ENCODE peak calls at places on chromosomes 11 and 22, in six cellular contexts. U is coronary artery; P is right cardiac atrium; Q is uterus; Y is CD4-positive, CD25-positive, alpha-beta regulatory T cell; E is GM06990. A is an unnamed sample.

GRCh38 chr22:49926916-49927315 is 8.5 kb downstream of the CRELD2 start:
- DNase-seq in U (no peak), P (no peak), Q (no peak), Y (no peak), E (no peak), A (no peak)

GRCh38 chr22:36904260-36904659 is 9.2 kb upstream of the CSF2RB start:
- DNase-seq in U (no peak), P (no peak), Q (no peak), Y (no peak), E (no peak), A (no peak)

GRCh38 chr11:95152878-95153856 is 63.5 kb downstream of the ENDOD1 start:
- DNase-seq in U (no peak), P (no peak), Q (no peak), Y (no peak), E (peak; percentile 13), A (no peak)

GRCh38 chr11:35083181-35084061 is 55.5 kb upstream of the CD44 start:
- DNase-seq in U (peak; percentile 88), P (peak; percentile 50), Q (peak; percentile 74), Y (peak; percentile 61), E (peak; percentile 66), A (peak; percentile 81)

GRCh38 chr22:46891382-46891951 is 129.0 kb downstream of the TBC1D22A start:
- DNase-seq in U (no peak), P (no peak), Q (no peak), Y (no peak), E (no peak), A (no peak)

GRCh38 chr22:45422237-45422983 is 8.9 kb downstream of the RIBC2 start:
- DNase-seq in U (peak; percentile 29), P (no peak), Q (no peak), Y (no peak), E (no peak), A (no peak)

GRCh38 chr11:11587122-11587521 is 34.7 kb downstream of the GALNT18 start:
- DNase-seq in U (peak; percentile 71), P (no peak), Q (no peak), Y (no peak), E (no peak), A (no peak)

GRCh38 chr11:72102631-72102945 is 509 bp downstream of the LAMTOR1 start:
- DNase-seq in U (no peak), P (no peak), Q (no peak), Y (no peak), E (no peak), A (no peak)

GRCh38 chr11:57474017-57474750 is 13.9 kb downstream of the RTN4RL2 start:
- DNase-seq in U (no peak), P (no peak), Q (no peak), Y (no peak), E (peak; percentile 44), A (peak; percentile 15)

GRCh38 chr11:73795925-73796632 is 8.4 kb downstream of the MRPL48 start:
- DNase-seq in U (no peak), P (peak; percentile 35), Q (no peak), Y (no peak), E (no peak), A (peak; percentile 61)

GRCh38 chr11:17684550-17684949 is 34.8 kb upstream of the MYOD1 start:
- DNase-seq in U (no peak), P (no peak), Q (no peak), Y (no peak), E (no peak), A (no peak)

GRCh38 chr22:35578836-35579575 is 38.1 kb downstream of the MB start:
- DNase-seq in U (no peak), P (no peak), Q (no peak), Y (no peak), E (no peak), A (no peak)

GRCh38 chr11:69242583-69242940 is 51.4 kb upstream of the MYEOV start:
- DNase-seq in U (peak; percentile 50), P (no peak), Q (no peak), Y (no peak), E (no peak), A (no peak)

GRCh38 chr22:36197601-36198146 is 3.9 kb downstream of the APOL4 start:
- DNase-seq in U (peak; percentile 73), P (no peak), Q (peak; percentile 39), Y (no peak), E (no peak), A (no peak)

GRCh38 chr11:48020092-48020755 is 39.9 kb downstream of the PTPRJ start:
- DNase-seq in U (no peak), P (no peak), Q (no peak), Y (peak; percentile 46), E (peak; percentile 48), A (peak; percentile 48)

GRCh38 chr11:12829131-12829530 is 154.9 kb downstream of the TEAD1 start:
- DNase-seq in U (no peak), P (no peak), Q (no peak), Y (no peak), E (no peak), A (no peak)

GRCh38 chr11:87366766-87367405 is 329.2 kb downstream of the TMEM135 start:
- DNase-seq in U (no peak), P (no peak), Q (no peak), Y (no peak), E (no peak), A (no peak)

GRCh38 chr11:77672276-77672675 is 34.7 kb upstream of the CLNS1A start:
- DNase-seq in U (no peak), P (no peak), Q (peak; percentile 36), Y (no peak), E (no peak), A (peak; percentile 3)

GRCh38 chr22:38572065-38572464 is 2.1 kb upstream of the DMC1 start:
- DNase-seq in U (no peak), P (no peak), Q (peak; percentile 22), Y (peak; percentile 6), E (peak; percentile 11), A (peak; percentile 43)

GRCh38 chr22:47534150-47535133 is 772.0 kb downstream of the TBC1D22A start:
- DNase-seq in U (no peak), P (no peak), Q (no peak), Y (no peak), E (no peak), A (peak; percentile 10)

GRCh38 chr11:7890417-7891179 is 40.5 kb downstream of the OR10A6 start:
- DNase-seq in U (no peak), P (no peak), Q (no peak), Y (no peak), E (peak; percentile 13), A (no peak)

GRCh38 chr11:56910046-56910753 is 78.5 kb upstream of the OR5AK2 start:
- DNase-seq in U (no peak), P (no peak), Q (no peak), Y (no peak), E (no peak), A (no peak)

GRCh38 chr11:1458340-1459218 is 28.0 kb downstream of the MOB2 start:
- DNase-seq in U (peak; percentile 95), P (peak; percentile 62), Q (peak; percentile 84), Y (no peak), E (no peak), A (peak; percentile 51)

GRCh38 chr11:106286881-106287504 is 209.5 kb downstream of the AASDHPPT start:
- DNase-seq in U (no peak), P (no peak), Q (no peak), Y (no peak), E (no peak), A (no peak)

GRCh38 chr11:76935030-76935429 is 74.3 kb downstream of the ACER3 start:
- DNase-seq in U (no peak), P (no peak), Q (no peak), Y (no peak), E (no peak), A (no peak)

GRCh38 chr22:46652081-46652929 is 32.1 kb downstream of the GRAMD4 start:
- DNase-seq in U (no peak), P (peak; percentile 77), Q (no peak), Y (no peak), E (no peak), A (no peak)

GRCh38 chr11:65423516-65424199 is 1.1 kb downstream of the NEAT1 start:
- DNase-seq in U (peak; percentile 79), P (peak; percentile 37), Q (no peak), Y (no peak), E (peak; percentile 41), A (peak; percentile 54)

GRCh38 chr11:6755303-6755952 is 16.3 kb downstream of the OR2AG2 start:
- DNase-seq in U (no peak), P (no peak), Q (no peak), Y (peak; percentile 22), E (no peak), A (peak; percentile 18)

GRCh38 chr11:87301785-87302540 is 264.2 kb downstream of the TMEM135 start:
- DNase-seq in U (no peak), P (no peak), Q (no peak), Y (no peak), E (no peak), A (no peak)

GRCh38 chr22:37476389-37477329 is 9.5 kb downstream of the MFNG start:
- DNase-seq in U (no peak), P (no peak), Q (no peak), Y (no peak), E (no peak), A (no peak)

GRCh38 chr11:68118753-68119448 is 2.3 kb downstream of the CHKA start:
- DNase-seq in U (no peak), P (no peak), Q (no peak), Y (no peak), E (peak; percentile 76), A (peak; percentile 63)

GRCh38 chr11:7955191-7955590 is 10.1 kb downstream of the NLRP10 start:
- DNase-seq in U (no peak), P (no peak), Q (no peak), Y (no peak), E (no peak), A (no peak)

DNA sequence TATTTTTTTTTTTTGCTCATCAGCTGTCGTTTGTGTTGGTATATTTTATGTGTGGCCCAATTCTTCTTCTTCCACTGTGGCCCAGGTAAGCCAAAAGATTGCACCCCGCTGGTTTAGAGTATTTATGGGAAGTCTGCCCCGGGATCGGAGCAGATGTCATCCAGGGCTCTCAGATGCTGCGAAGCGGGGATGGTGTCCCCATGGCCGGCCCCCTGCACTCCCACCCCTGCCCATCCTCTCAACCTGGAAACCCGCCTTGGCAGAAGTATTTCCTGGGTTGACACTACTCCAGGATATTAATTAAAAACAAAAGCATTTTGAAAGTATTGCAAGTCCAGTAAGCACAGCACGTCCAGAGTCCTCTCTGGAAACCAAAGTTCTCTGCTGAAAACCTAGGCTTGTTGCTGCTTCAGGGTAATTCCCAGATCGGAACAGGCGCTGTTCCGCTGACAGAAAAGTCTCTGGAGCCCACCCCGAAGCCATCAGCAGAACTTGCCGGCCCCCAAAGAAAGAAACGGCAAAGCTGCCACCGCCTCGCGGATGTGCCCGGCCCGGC is 833 bp downstream of the SCUBE2 start:
- DNase-seq in U (no peak), P (no peak), Q (no peak), Y (no peak), E (no peak), A (no peak)
- H3K4me3 ChIP-seq in U (peak overlapping the region; percentile 79), P (peak overlapping the region; percentile 63), Q (peak overlapping the region; percentile 3), Y (no peak overlapping the region), E (no peak overlapping the region), A (no peak overlapping the region)

GRCh38 chr22:23749747-23750373 is 1.1 kb downstream of the ZNF70 start:
- DNase-seq in U (no peak), P (peak; percentile 18), Q (no peak), Y (no peak), E (no peak), A (no peak)
- H3K4me3 ChIP-seq in U (peak overlapping the region; percentile 88), P (peak overlapping the region; percentile 88), Q (peak overlapping the region; percentile 54), Y (peak overlapping the region; percentile 74), E (peak overlapping the region; percentile 74), A (peak overlapping the region; percentile 42)

GRCh38 chr22:19716829-19717105 is 2.5 kb downstream of the SEPTIN5 start:
- DNase-seq in U (no peak), P (no peak), Q (no peak), Y (no peak), E (no peak), A (no peak)
- H3K4me3 ChIP-seq in U (no peak overlapping the region), P (no peak overlapping the region), Q (no peak overlapping the region), Y (no peak overlapping the region), E (no peak overlapping the region), A (no peak overlapping the region)

GRCh38 chr22:22893077-22893805 is 5.6 kb downstream of the IGLL5 start:
- DNase-seq in U (no peak), P (no peak), Q (no peak), Y (no peak), E (no peak), A (no peak)
- H3K4me3 ChIP-seq in U (no peak overlapping the region), P (no peak overlapping the region), Q (no peak overlapping the region), Y (no peak overlapping the region), E (peak overlapping the region; percentile 48), A (no peak overlapping the region)

A was measured in body of pancreas.